ENCODE peak calls at places on chromosomes 3 and 15, in eight cellular contexts. Q is fibroblast of the aortic adventitia, J is NCI-H524 treated with DMSO at 0.1 percent for 48 hours, X is neuronal stem cell, S is T-helper 2 cell, D is aorta, T is anterior cingulate cortex, A is GM12891. F is an unnamed sample.

GRCh38 chr15:43212951-43213350 is 7.9 kb downstream of the EPB42 start:
- DNase-seq in Q (no peak), J (no peak), X (no peak), S (no peak), D (no peak), T (no peak), A (no peak), F (no peak)

GRCh38 chr3:73037369-73037699 is 24.1 kb upstream of the EBLN2 start:
- DNase-seq in Q (peak; percentile 37), J (no peak), X (no peak), S (no peak), D (no peak), T (no peak), A (no peak), F (no peak)

GRCh38 chr3:11482024-11482423 is 161.7 kb downstream of the VGLL4 start:
- DNase-seq in Q (peak; percentile 46), J (no peak), X (no peak), S (no peak), D (peak; percentile 77), T (no peak), A (no peak), F (no peak)

GRCh38 chr3:42640129-42640528 is 13.4 kb upstream of the ZBTB47 start:
- DNase-seq in Q (no peak), J (no peak), X (no peak), S (no peak), D (no peak), T (no peak), A (no peak), F (no peak)

GRCh38 chr3:115698851-115699535 is 75.7 kb downstream of the GAP43 start:
- DNase-seq in Q (no peak), J (peak; percentile 70), X (peak; percentile 18), S (no peak), D (no peak), T (no peak), A (no peak), F (no peak)

GRCh38 chr15:60745469-60745971 is 266.6 kb upstream of the ICE2 start:
- DNase-seq in Q (peak; percentile 72), J (no peak), X (no peak), S (no peak), D (peak; percentile 71), T (no peak), A (no peak), F (no peak)

GRCh38 chr3:159775372-159775961 is 213.2 kb upstream of the IL12A start:
- DNase-seq in Q (peak; percentile 70), J (no peak), X (peak; percentile 27), S (no peak), D (peak; percentile 79), T (peak; percentile 56), A (no peak), F (peak; percentile 70)

GRCh38 chr15:80090879-80091503 is 31.5 kb downstream of the ZFAND6 start:
- DNase-seq in Q (no peak), J (no peak), X (no peak), S (peak; percentile 15), D (no peak), T (no peak), A (no peak), F (no peak)

GRCh38 chr3:107404727-107405519 is 27.7 kb downstream of the CCDC54 start:
- DNase-seq in Q (peak; percentile 25), J (no peak), X (no peak), S (no peak), D (no peak), T (no peak), A (no peak), F (no peak)

GRCh38 chr3:59808431-59808830 is 758.6 kb upstream of the CFAP20DC start:
- DNase-seq in Q (no peak), J (no peak), X (no peak), S (no peak), D (no peak), T (no peak), A (no peak), F (no peak)

F was measured in substantia nigra.